ENCODE peak calls at places on chromosomes 7 and 10, in five cellular contexts. I is H9, Z is GM20000, W is WTC11, L is IMR-90. X is an unnamed sample.

GRCh38 chr10:86085686-86086085 is 280.9 kb downstream of the GRID1 start:
- DNase-seq in I (peak), Z (no peak), W (no peak), L (no peak), X (no peak)

GRCh38 chr7:41247128-41247865 is 455.6 kb downstream of the INHBA start:
- DNase-seq in I (no peak), Z (no peak), W (no peak), L (peak), X (no peak)

GRCh38 chr7:17297243-17297642 is 1.2 kb upstream of the AHR start:
- DNase-seq in I (no peak), Z (no peak), W (no peak), L (no peak), X (no peak)

GRCh38 chr7:19920705-19921104 is 147.3 kb upstream of the TMEM196 start:
- DNase-seq in I (peak), Z (no peak), W (peak), L (no peak), X (no peak)

GRCh38 chr7:43244782-43245181 is 132.3 kb downstream of the HECW1 start:
- DNase-seq in I (no peak), Z (no peak), W (no peak), L (no peak), X (no peak)

GRCh38 chr10:10872035-10872673 is 145.5 kb upstream of the CELF2 start:
- DNase-seq in I (no peak), Z (no peak), W (no peak), L (peak), X (no peak)

GRCh38 chr7:47783456-47784240 is 164.6 kb downstream of the PKD1L1 start:
- DNase-seq in I (no peak), Z (no peak), W (no peak), L (peak), X (no peak)

GRCh38 chr10:114694735-114695134 is 36.7 kb upstream of the ABLIM1 start:
- DNase-seq in I (peak), Z (peak), W (peak), L (no peak), X (peak)

GRCh38 chr10:100186253-100186780 is 488 bp upstream of the ERLIN1 start:
- DNase-seq in I (no peak), Z (no peak), W (peak), L (peak), X (peak)

GRCh38 chr7:50866343-50867047 is 83.8 kb upstream of the GRB10 start:
- DNase-seq in I (no peak), Z (no peak), W (no peak), L (no peak), X (no peak)

GRCh38 chr10:3272300-3272699 is 99.7 kb upstream of the PITRM1 start:
- DNase-seq in I (no peak), Z (no peak), W (no peak), L (no peak), X (no peak)

GRCh38 chr7:51019231-51019844 is 236.6 kb upstream of the GRB10 start:
- DNase-seq in I (no peak), Z (no peak), W (no peak), L (peak), X (no peak)

GRCh38 chr7:27116962-27117686 is 13.4 kb downstream of the HOXA4 start:
- DNase-seq in I (no peak), Z (no peak), W (no peak), L (peak), X (peak)

GRCh38 chr10:76012928-76013327 is 581.5 kb downstream of the LRMDA start:
- DNase-seq in I (no peak), Z (no peak), W (no peak), L (no peak), X (no peak)

GRCh38 chr10:35726850-35727249 is 84.8 kb upstream of the FZD8 start:
- DNase-seq in I (no peak), Z (no peak), W (no peak), L (no peak), X (no peak)

GRCh38 chr7:44291066-44291732 is 34.2 kb downstream of the CAMK2B start:
- DNase-seq in I (no peak), Z (no peak), W (peak), L (peak), X (peak)

GRCh38 chr7:149456770-149457421 is 4.0 kb downstream of the ZNF777 start:
- DNase-seq in I (no peak), Z (no peak), W (no peak), L (peak), X (no peak)

GRCh38 chr10:37679465-37679864 is 177.9 kb downstream of the ZNF248 start:
- DNase-seq in I (no peak), Z (no peak), W (no peak), L (no peak), X (no peak)

DNA sequence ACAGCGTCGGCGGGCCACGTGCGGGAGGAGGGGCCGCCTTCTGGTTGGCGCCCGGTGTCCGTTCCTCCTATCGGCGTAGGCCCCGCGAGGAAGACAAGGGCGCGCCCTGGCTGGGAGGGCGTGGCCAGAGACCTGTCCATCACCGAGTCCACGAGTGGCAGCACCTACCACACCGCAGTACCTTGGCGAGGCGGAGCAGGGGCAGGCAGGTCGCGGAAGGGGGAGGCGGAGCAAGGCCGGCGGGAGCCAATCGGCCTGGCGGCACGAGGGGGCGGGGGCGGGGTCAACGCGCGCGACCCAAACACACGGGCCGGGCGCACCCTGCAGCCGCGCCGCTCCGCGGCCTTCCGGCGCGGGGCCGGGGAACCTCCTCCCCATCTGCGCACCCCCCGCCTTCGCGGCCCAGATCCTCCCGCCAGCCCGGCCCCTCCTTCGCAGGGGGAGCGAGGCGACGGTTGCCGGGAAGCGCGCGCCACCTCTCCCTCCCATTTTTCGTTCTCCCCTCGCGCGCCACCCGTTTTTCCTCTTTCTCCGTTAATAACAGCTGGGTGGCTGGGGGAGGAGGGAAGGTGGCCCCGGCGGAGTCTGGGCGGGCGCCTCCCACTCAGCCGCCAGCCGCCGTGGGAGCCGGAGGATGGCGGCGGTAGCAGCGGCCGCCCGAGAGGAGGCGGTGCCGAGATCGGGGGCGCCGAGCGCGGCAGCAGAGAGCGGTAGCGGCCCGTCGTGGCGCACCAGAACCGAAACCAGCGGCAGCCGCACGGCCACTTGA is at the start of gene ZNRF2:
- DNase-seq in I (peak), Z (peak), W (peak), L (peak), X (peak)
- TF ChIP-seq CTCF in I (peak), Z (peak), W (no peak), L (peak), X (no peak)

GRCh38 chr7:30596721-30597120 is 2.0 kb downstream of the GARS1 start:
- DNase-seq in I (no peak), Z (no peak), W (no peak), L (peak), X (no peak)
- TF ChIP-seq CTCF in I (no peak), Z (no peak), W (no peak), L (no peak), X (no peak)

DNA sequence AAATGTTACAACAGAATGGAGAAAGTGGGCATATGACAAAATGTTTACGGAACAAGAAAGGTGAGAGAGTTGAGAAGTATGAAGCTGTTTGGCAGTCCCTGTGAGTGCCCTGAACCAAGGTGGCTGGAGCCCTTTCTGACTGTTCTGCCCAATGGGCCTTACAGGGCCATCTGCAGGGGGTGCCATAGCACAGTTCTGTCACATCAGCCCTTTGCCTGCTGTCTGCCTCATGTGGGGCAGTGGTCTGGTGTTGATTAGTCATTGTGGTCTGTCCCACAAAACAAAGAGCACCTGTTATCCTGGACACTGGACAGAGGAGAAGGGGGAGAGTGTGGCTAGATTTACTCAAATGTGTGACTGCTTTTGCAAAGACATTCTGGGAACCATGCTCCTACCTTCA is 51.5 kb upstream of the OSBPL3 start:
- DNase-seq in I (no peak), Z (no peak), W (peak), L (peak), X (no peak)
- TF ChIP-seq CTCF in I (peak), Z (no peak), W (no peak), L (no peak), X (no peak)

DNA sequence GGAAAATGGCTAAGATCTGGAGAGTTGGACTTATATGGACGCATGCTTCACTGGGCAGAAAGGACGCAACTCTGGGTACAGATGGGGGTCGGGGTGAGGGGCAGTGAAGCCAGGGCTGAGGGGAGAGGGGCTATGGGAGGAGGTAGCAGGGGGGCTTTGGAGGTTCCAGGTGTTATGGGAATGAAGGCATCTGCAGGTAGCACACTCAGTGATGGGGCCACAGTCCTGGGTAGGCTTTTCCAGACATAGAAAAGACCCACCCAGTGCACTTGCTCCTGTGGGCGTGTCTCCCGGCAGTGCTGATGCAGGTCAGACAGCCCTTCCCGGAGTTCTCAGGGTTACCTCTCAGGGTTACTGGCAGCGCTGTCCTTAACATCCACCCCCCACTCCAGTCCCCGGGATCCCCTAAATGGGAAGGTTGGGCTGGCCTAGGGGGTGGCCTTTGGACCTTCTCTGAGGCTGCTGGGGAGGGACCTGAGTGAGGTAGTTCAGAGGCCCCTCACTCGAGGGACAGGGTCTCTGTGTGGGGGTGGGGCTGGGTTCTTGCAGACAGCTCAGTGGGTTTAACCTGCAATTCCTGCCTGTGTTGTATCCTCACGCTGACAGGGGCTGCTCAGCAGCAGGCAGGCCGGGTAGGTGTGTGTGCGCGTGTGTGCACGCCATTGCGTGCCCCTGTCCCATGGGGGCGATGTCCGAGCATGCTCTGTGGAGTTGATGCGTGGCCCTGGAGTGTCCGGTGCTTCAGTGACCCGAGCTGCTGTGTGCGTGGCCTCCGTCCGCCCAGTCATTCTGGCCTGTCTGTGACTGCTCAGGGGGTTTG is 6.2 kb downstream of the ZYX start:
- DNase-seq in I (peak), Z (no peak), W (peak), L (no peak), X (no peak)
- TF ChIP-seq CTCF in I (peak), Z (no peak), W (peak), L (peak), X (no peak)

GRCh38 chr10:84341538-84341856 is 13.1 kb downstream of the CCSER2 start:
- DNase-seq in I (no peak), Z (no peak), W (peak), L (no peak), X (no peak)
- TF ChIP-seq CTCF in I (peak), Z (no peak), W (no peak), L (no peak), X (no peak)

X was measured in nephron progenitor cell.